ENCODE peak calls at places on chromosome 15, in nine cellular contexts. O, E, X, I, U, N, Z, D and Y are unnamed samples.

GRCh38 chr15:69874321-69874720 is 223.4 kb downstream of the TLE3 start:
- DNase-seq in O (no peak), E (no peak), X (no peak), I (no peak), U (no peak), N (no peak), Z (no peak), D (no peak), Y (no peak)

GRCh38 chr15:76270876-76271275 is 40.4 kb downstream of the ETFA start:
- DNase-seq in O (no peak), E (no peak), X (no peak), I (no peak), U (no peak), N (no peak), Z (no peak), D (no peak), Y (no peak)

GRCh38 chr15:35293353-35294130 is 208.4 kb upstream of the NANOGP8 start:
- DNase-seq in O (no peak), E (no peak), X (no peak), I (peak; percentile 37), U (no peak), N (peak; percentile 51), Z (no peak), D (peak; percentile 67), Y (no peak)

GRCh38 chr15:71512281-71513016 is 297.9 kb upstream of the NR2E3 start:
- DNase-seq in O (no peak), E (no peak), X (no peak), I (no peak), U (no peak), N (no peak), Z (no peak), D (no peak), Y (no peak)

GRCh38 chr15:85692873-85693272 is 101.9 kb downstream of the KLHL25 start:
- DNase-seq in O (no peak), E (no peak), X (no peak), I (no peak), U (no peak), N (no peak), Z (peak; percentile 32), D (no peak), Y (no peak)

GRCh38 chr15:70493787-70494514 is 269.4 kb downstream of the UACA start:
- DNase-seq in O (no peak), E (no peak), X (no peak), I (no peak), U (no peak), N (no peak), Z (no peak), D (no peak), Y (no peak)

GRCh38 chr15:74137544-74137920 is 7.1 kb downstream of the ISLR2 start:
- DNase-seq in O (no peak), E (no peak), X (no peak), I (no peak), U (no peak), N (no peak), Z (no peak), D (no peak), Y (no peak)

GRCh38 chr15:81309647-81310460 is 14.1 kb downstream of the STARD5 start:
- DNase-seq in O (no peak), E (no peak), X (no peak), I (no peak), U (no peak), N (no peak), Z (no peak), D (no peak), Y (no peak)

GRCh38 chr15:20340931-20341661 is 200.5 kb downstream of the GOLGA6L6 start:
- DNase-seq in O (no peak), E (peak; percentile 54), X (no peak), I (no peak), U (peak; percentile 60), N (peak; percentile 46), Z (peak; percentile 48), D (no peak), Y (no peak)

GRCh38 chr15:64903331-64903950 is 8.3 kb upstream of the ANKDD1A start:
- DNase-seq in O (no peak), E (no peak), X (no peak), I (no peak), U (no peak), N (no peak), Z (no peak), D (no peak), Y (no peak)

GRCh38 chr15:57566840-57567239 is 24.9 kb upstream of the MYZAP start:
- DNase-seq in O (no peak), E (no peak), X (no peak), I (no peak), U (no peak), N (no peak), Z (no peak), D (peak; percentile 7), Y (no peak)

GRCh38 chr15:28086175-28086703 is 12.9 kb downstream of the OCA2 start:
- DNase-seq in O (peak; percentile 9), E (peak; percentile 76), X (no peak), I (no peak), U (no peak), N (peak; percentile 39), Z (peak; percentile 41), D (no peak), Y (no peak)

GRCh38 chr15:67063689-67064606 is 1.5 kb upstream of the SMAD3 start:
- DNase-seq in O (no peak), E (no peak), X (no peak), I (no peak), U (no peak), N (no peak), Z (peak; percentile 39), D (no peak), Y (no peak)

GRCh38 chr15:40029979-40030893 is 8.7 kb downstream of the SRP14 start:
- DNase-seq in O (no peak), E (no peak), X (no peak), I (no peak), U (no peak), N (no peak), Z (no peak), D (no peak), Y (no peak)

GRCh38 chr15:68465861-68466560 is 34.0 kb upstream of the ITGA11 start:
- DNase-seq in O (no peak), E (no peak), X (no peak), I (no peak), U (peak; percentile 52), N (no peak), Z (no peak), D (no peak), Y (no peak)

GRCh38 chr15:51163843-51164242 is 69.1 kb upstream of the TNFAIP8L3 start:
- DNase-seq in O (no peak), E (no peak), X (no peak), I (no peak), U (no peak), N (no peak), Z (no peak), D (no peak), Y (no peak)

GRCh38 chr15:26686547-26687187 is 86.2 kb downstream of the GABRB3 start:
- DNase-seq in O (peak; percentile 35), E (no peak), X (no peak), I (no peak), U (no peak), N (no peak), Z (no peak), D (no peak), Y (no peak)

GRCh38 chr15:50112488-50113186 is 6.4 kb downstream of the ATP8B4 start:
- DNase-seq in O (no peak), E (no peak), X (no peak), I (no peak), U (no peak), N (no peak), Z (no peak), D (no peak), Y (no peak)

GRCh38 chr15:79973445-79974180 is 2.6 kb upstream of the BCL2A1 start:
- DNase-seq in O (no peak), E (no peak), X (no peak), I (no peak), U (no peak), N (no peak), Z (no peak), D (no peak), Y (no peak)

GRCh38 chr15:45458746-45459403 is 63.7 kb downstream of the SLC30A4 start:
- DNase-seq in O (peak; percentile 80), E (peak; percentile 65), X (no peak), I (no peak), U (peak; percentile 71), N (peak; percentile 50), Z (peak; percentile 82), D (no peak), Y (no peak)